ENCODE peak calls at places on chromosomes 1 and 21, in ten cellular contexts. Y is cardiac fibroblast, W is tibial artery, K is nephron progenitor cell, V is A549, I is neural crest cell, F is transverse colon, Q is left ventricle myocardium inferior, S is AG09309, G is GM13977. R is an unnamed sample.
A peak's percentile ranks its signal among the peaks of the same experiment; 100 is the strongest.

GRCh38 chr1:201882665-201883132 is 6.0 kb upstream of the SHISA4 start:
- DNase-seq in W (no peak), S (peak; percentile 48), K (no peak), V (peak; percentile 44), I (no peak), G (peak; percentile 42), Y (no peak), Q (no peak), F (no peak), R (no peak)

GRCh38 chr1:97904528-97904927 is 16.3 kb downstream of the DPYD start:
- DNase-seq in S (no peak), V (no peak), G (no peak), Y (peak; percentile 80), F (no peak), K (no peak), W (no peak), Q (no peak), I (no peak), R (no peak)

GRCh38 chr21:36806103-36806502 is 107.2 kb downstream of the SIM2 start:
- DNase-seq in V (no peak), S (no peak), Y (no peak), K (no peak), W (no peak), Q (no peak), G (no peak), I (no peak), F (no peak), R (no peak)

GRCh38 chr1:235883261-235883927 is 16.7 kb upstream of the LYST start:
- DNase-seq in G (no peak), W (peak; percentile 96), Y (peak; percentile 93), Q (peak; percentile 83), K (no peak), F (peak; percentile 76), I (no peak), S (peak; percentile 86), V (peak; percentile 17), R (peak; percentile 95)

GRCh38 chr1:230707732-230708630 is 5.9 kb downstream of the AGT start:
- DNase-seq in Y (no peak), S (no peak), K (no peak), W (no peak), Q (no peak), V (no peak), F (no peak), I (no peak), G (no peak), R (no peak)

GRCh38 chr1:70979879-70980278 is 67.7 kb downstream of the PTGER3 start:
- DNase-seq in S (no peak), Q (no peak), K (no peak), F (no peak), I (no peak), W (no peak), V (no peak), Y (no peak), G (no peak), R (no peak)

GRCh38 chr1:159804924-159805323 is 2.8 kb downstream of the FCRL6 start:
- DNase-seq in I (no peak), Q (no peak), Y (no peak), W (no peak), G (no peak), S (no peak), K (no peak), F (no peak), V (no peak), R (peak; percentile 86)

GRCh38 chr1:15749399-15750291 is 7.3 kb downstream of the TMEM82 start:
- DNase-seq in V (no peak), S (no peak), I (no peak), W (peak; percentile 96), Y (peak; percentile 77), G (no peak), K (no peak), Q (no peak), F (no peak), R (no peak)

GRCh38 chr1:206521002-206521585 is 13.8 kb downstream of the RASSF5 start:
- DNase-seq in V (no peak), G (no peak), Q (no peak), K (no peak), W (no peak), I (no peak), S (no peak), Y (no peak), F (no peak), R (no peak)

GRCh38 chr1:24308365-24309015 is 10.7 kb upstream of the GRHL3 start:
- DNase-seq in W (no peak), G (no peak), Y (peak; percentile 57), V (peak; percentile 53), S (no peak), Q (no peak), K (no peak), I (no peak), F (no peak), R (no peak)

GRCh38 chr1:107899655-107900054 is 65.3 kb downstream of the VAV3 start:
- DNase-seq in F (no peak), I (no peak), G (no peak), Q (no peak), Y (no peak), V (no peak), S (no peak), K (no peak), W (no peak), R (no peak)

GRCh38 chr1:213761845-213762407 is 225.8 kb upstream of the PROX1 start:
- DNase-seq in Q (no peak), W (no peak), I (no peak), S (no peak), Y (no peak), F (no peak), G (no peak), V (no peak), K (peak; percentile 4), R (no peak)

GRCh38 chr1:198934901-198935301 is 296.1 kb downstream of the PTPRC start:
- DNase-seq in Q (no peak), G (no peak), S (no peak), V (peak; percentile 22), I (no peak), Y (peak; percentile 33), W (no peak), K (no peak), F (no peak), R (no peak)

GRCh38 chr1:246267426-246267825 is 239.7 kb downstream of the SMYD3 start:
- DNase-seq in S (no peak), V (no peak), Q (no peak), G (no peak), Y (no peak), I (no peak), K (no peak), W (no peak), F (no peak), R (no peak)

GRCh38 chr1:246265481-246265880 is 241.6 kb downstream of the SMYD3 start:
- DNase-seq in V (no peak), Y (no peak), F (no peak), Q (no peak), G (no peak), I (no peak), W (no peak), K (no peak), S (no peak), R (no peak)

GRCh38 chr1:246258250-246258649 is 248.8 kb downstream of the SMYD3 start:
- DNase-seq in K (no peak), G (no peak), F (no peak), V (no peak), Y (no peak), S (no peak), I (no peak), Q (no peak), W (no peak), R (no peak)

GRCh38 chr1:246262281-246262680 is 244.8 kb downstream of the SMYD3 start:
- DNase-seq in S (no peak), Q (no peak), W (no peak), F (no peak), V (no peak), G (no peak), I (no peak), Y (no peak), K (no peak), R (no peak)

GRCh38 chr1:246261641-246262040 is 245.4 kb downstream of the SMYD3 start:
- DNase-seq in G (no peak), F (no peak), K (no peak), W (no peak), Y (peak; percentile 3), S (no peak), V (no peak), I (no peak), Q (no peak), R (no peak)
- TF ChIP-seq CTCF in G (no peak), F (no peak), K (no peak), W (no peak), Y (peak; percentile 24), S (peak; percentile 22), V (no peak), I (no peak), Q (no peak), R (peak; percentile 36)

DNA sequence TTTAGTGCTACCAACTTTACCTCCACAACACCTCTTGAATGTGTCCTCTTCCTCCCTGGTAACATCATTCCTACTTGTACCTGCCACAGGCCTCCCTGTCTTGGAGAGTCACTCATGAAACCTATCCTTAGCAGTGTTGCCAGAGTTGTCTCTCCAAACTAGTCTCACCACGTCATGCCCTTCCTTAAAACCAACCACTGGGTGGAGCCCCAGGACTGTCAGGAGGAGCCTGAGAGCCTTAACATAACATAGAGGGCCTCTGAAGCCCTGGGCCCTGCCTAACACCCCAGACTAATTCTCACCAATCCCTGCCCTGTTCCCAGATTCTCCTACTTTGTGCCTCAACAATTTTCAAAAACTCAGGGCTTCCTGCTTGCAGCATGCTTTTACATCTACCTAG is 65.3 kb downstream of the ZNF697 start:
- DNase-seq in Q (peak; percentile 29), K (peak; percentile 49), S (peak; percentile 17), V (peak; percentile 40), W (peak; percentile 67), I (peak; percentile 47), F (peak; percentile 34), G (peak; percentile 14), Y (peak; percentile 79), R (peak; percentile 48)
- TF ChIP-seq CTCF in Q (peak; percentile 62), K (peak; percentile 50), S (peak; percentile 56), V (peak; percentile 36), W (no peak), I (peak; percentile 64), F (no peak), G (peak; percentile 28), Y (peak; percentile 73), R (no peak)

DNA sequence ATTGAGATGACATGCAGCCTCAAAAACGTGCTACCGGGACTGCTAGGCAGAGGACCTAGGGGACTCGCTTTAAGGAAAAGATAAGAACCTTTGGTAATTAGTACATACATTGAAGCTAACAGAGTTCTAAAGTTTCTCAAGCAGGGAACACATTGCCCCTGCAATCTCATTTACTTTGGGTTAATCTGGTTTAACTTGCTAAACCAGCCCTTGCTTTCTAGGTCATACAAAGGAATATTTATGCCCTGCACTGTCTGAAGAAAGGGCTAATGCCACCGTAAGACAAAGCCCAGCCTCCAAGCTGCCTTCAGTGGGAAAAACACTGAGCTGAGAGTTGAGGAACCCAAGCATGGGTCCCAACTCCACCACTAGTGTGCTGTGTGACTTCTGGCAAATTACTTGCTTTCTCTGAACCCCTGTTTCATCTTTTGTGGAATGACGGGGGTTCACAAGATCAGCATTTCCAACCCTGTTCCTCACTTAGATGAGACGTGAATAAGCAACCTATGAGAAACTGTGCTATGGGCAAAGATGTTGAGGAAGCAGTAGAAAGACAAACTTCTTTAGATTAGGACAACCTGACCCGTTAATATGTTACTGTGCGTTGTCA is 66.3 kb downstream of the VWA5B1 start:
- DNase-seq in S (no peak), W (no peak), F (no peak), V (no peak), Q (no peak), I (no peak), Y (no peak), G (no peak), K (no peak), R (no peak)
- TF ChIP-seq CTCF in S (no peak), W (no peak), F (no peak), V (no peak), Q (no peak), I (no peak), Y (no peak), G (no peak), K (no peak), R (no peak)

GRCh38 chr1:34884536-34884935 is 25.0 kb upstream of the SMIM12 start:
- DNase-seq in V (no peak), F (no peak), I (no peak), W (peak; percentile 45), Y (no peak), S (no peak), K (no peak), G (no peak), Q (no peak), R (no peak)
- TF ChIP-seq CTCF in V (no peak), F (no peak), I (no peak), W (no peak), Y (no peak), S (no peak), K (no peak), G (no peak), Q (no peak), R (no peak)